ENCODE peak calls at places on chromosomes 7 and 10, in ten cellular contexts. D is brain microvascular endothelial cell, O is fibroblast of pulmonary artery, M is astrocyte, F is HFFc6, K is spleen, Z is psoas muscle, S is mesothelial cell of epicardium, E is esophagus squamous epithelium, A is endothelial cell. I is an unnamed sample.

GRCh38 chr7:135673360-135673706 is 11.0 kb downstream of the STMP1 start:
- DNase-seq in A (no peak), K (no peak), S (no peak), D (no peak), M (peak), O (peak), Z (no peak), F (no peak), E (no peak), I (no peak)

GRCh38 chr7:139358541-139359365 is 941 bp upstream of the LUC7L2 start:
- DNase-seq in O (peak), A (no peak), D (no peak), K (peak), Z (peak), S (no peak), F (no peak), E (peak), M (no peak), I (no peak)

GRCh38 chr10:29304259-29305030 is 15.6 kb downstream of the LYZL1 start:
- DNase-seq in M (peak), A (peak), K (no peak), F (peak), O (peak), Z (peak), D (peak), E (no peak), S (peak), I (no peak)

GRCh38 chr7:37705976-37706375 is 22.4 kb downstream of the GPR141 start:
- DNase-seq in E (no peak), A (no peak), O (no peak), K (no peak), S (no peak), F (no peak), M (no peak), D (no peak), Z (no peak), I (no peak)

GRCh38 chr10:5530412-5530806 is 5.6 kb downstream of the CALML3 start:
- DNase-seq in F (no peak), O (no peak), Z (no peak), K (peak), M (no peak), S (no peak), A (no peak), E (no peak), D (no peak), I (no peak)

GRCh38 chr7:106068986-106069385 is 43.1 kb downstream of the SYPL1 start:
- DNase-seq in O (no peak), D (no peak), F (no peak), Z (no peak), E (no peak), S (no peak), M (no peak), K (no peak), A (no peak), I (no peak)

GRCh38 chr10:70540089-70540788 is 61.7 kb downstream of the PALD1 start:
- DNase-seq in E (no peak), F (no peak), D (no peak), M (no peak), Z (no peak), K (no peak), A (peak), O (peak), S (no peak), I (no peak)

GRCh38 chr10:117568226-117568625 is 25.7 kb downstream of the EMX2 start:
- DNase-seq in F (no peak), O (no peak), A (no peak), D (no peak), Z (no peak), K (no peak), S (no peak), M (no peak), E (no peak), I (no peak)

GRCh38 chr7:116577320-116577871 is 52.6 kb downstream of the CAV1 start:
- DNase-seq in F (no peak), D (peak), O (no peak), S (no peak), K (no peak), E (no peak), A (no peak), Z (no peak), M (peak), I (no peak)

GRCh38 chr7:71976670-71977069 is 435.5 kb downstream of the CALN1 start:
- DNase-seq in F (no peak), O (no peak), D (no peak), S (no peak), K (no peak), Z (no peak), E (no peak), M (no peak), A (no peak), I (no peak)

GRCh38 chr10:104085801-104086400 is at the start of gene COL17A1:
- DNase-seq in Z (no peak), D (no peak), E (no peak), A (no peak), K (no peak), M (no peak), F (no peak), S (no peak), O (no peak), I (no peak)

GRCh38 chr7:28354601-28355062 is 57.7 kb upstream of the CREB5 start:
- DNase-seq in Z (no peak), A (no peak), F (peak), D (peak), K (no peak), E (no peak), M (peak), S (no peak), O (peak), I (no peak)

GRCh38 chr10:22573820-22574569 is 140.4 kb downstream of the PIP4K2A start:
- DNase-seq in A (peak), Z (no peak), E (no peak), F (no peak), D (no peak), S (no peak), K (no peak), O (peak), M (no peak), I (no peak)
- TF ChIP-seq CTCF in A (peak), Z (no peak), E (peak), F (peak), D (peak), S (no peak), K (peak), O (peak), M (peak), I (peak)

DNA sequence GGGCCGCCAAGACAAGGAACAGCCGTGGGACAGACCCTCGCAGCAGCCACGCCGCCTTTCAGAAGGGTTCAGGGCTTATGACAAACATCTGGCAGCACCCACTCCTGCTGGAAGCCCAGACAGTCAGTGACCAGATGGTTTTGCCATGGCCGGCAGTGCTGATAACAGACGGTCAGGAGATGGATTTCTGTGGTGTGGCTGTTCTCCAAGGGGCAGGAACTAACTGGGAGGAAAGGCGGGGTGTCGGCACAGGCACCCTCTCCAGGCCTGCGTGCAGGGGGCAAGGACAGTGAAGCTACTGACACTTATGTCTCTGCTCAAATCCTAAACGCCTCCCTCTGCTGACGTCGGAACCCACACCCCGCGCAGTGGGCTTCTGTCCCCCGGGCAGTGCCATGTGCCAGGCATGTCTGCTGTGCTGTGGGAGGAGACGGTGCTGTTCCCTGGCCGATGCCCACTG is 416.1 kb downstream of the DNAJB6 start:
- DNase-seq in K (no peak), O (no peak), D (peak), S (no peak), M (peak), F (no peak), Z (no peak), A (no peak), E (no peak), I (no peak)
- TF ChIP-seq CTCF in K (no peak), O (no peak), D (no peak), S (no peak), M (no peak), F (no peak), Z (no peak), A (no peak), E (no peak), I (no peak)

GRCh38 chr7:1289681-1290261 is 57.1 kb downstream of the UNCX start:
- DNase-seq in E (no peak), S (no peak), M (peak), O (no peak), Z (no peak), K (peak), F (no peak), A (no peak), D (no peak), I (no peak)

GRCh38 chr7:1291040-1291689 is 58.5 kb downstream of the UNCX start:
- DNase-seq in K (peak), E (no peak), O (no peak), S (no peak), Z (no peak), A (no peak), F (no peak), D (no peak), M (no peak), I (peak)

GRCh38 chr7:1291846-1292765 is 59.4 kb downstream of the UNCX start:
- DNase-seq in O (no peak), S (no peak), E (no peak), A (no peak), F (no peak), K (peak), Z (no peak), D (no peak), M (no peak), I (peak)

GRCh38 chr7:1288996-1289551 is 56.4 kb downstream of the UNCX start:
- DNase-seq in A (no peak), E (no peak), D (no peak), S (no peak), F (no peak), Z (no peak), M (no peak), K (peak), O (no peak), I (no peak)

GRCh38 chr7:1290262-1291039 is 57.8 kb downstream of the UNCX start:
- DNase-seq in F (no peak), S (no peak), E (no peak), M (no peak), O (peak), K (peak), A (no peak), Z (no peak), D (no peak), I (no peak)
- TF ChIP-seq CTCF in F (no peak), S (no peak), E (no peak), M (no peak), O (no peak), K (no peak), A (no peak), Z (no peak), D (peak), I (no peak)

DNA sequence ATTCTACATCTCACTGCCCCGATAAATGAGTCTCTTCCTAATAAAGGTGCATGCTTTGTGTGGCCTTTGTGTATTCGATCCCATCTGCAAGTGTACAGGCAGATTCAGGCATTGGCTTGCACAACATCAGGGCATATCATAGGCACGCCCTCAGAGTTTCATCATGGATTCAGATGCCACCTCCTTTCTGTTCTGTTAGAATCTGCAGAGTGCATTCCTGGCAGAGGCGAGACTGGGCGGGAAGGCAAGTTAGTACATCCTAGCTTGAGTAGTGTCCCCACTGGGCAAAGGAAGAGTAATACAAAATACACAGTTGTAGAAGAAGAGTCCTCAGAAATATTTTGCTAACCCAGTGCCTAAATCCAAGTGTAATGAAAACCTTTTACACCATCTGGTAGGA is 346.5 kb upstream of the GALNT17 start:
- DNase-seq in E (no peak), Z (no peak), M (no peak), S (no peak), K (no peak), D (no peak), O (no peak), F (no peak), A (no peak), I (no peak)
- TF ChIP-seq CTCF in E (no peak), Z (no peak), M (no peak), S (no peak), K (no peak), D (no peak), O (no peak), F (no peak), A (no peak), I (no peak)

I was measured in CD14-positive monocyte.